ENCODE peak calls at places on chromosome 9, in ten cellular contexts. D is fibroblast of pulmonary artery; X is stimulated activated CD4-positive, alpha-beta T cell treated with anti-CD3 and anti-CD28 coated beads, TNF-alpha, amount 100 ng/mL, for 48 hours; S is activated CD4-positive, alpha-beta T cell treated with anti-CD3 and anti-CD28 coated beads, Interleukin-2, amount 50 U/mL, for 4 hours; P is EL; J is activated T-cell treated with anti-CD3 and anti-CD28 coated beads for 1 hour; W is NCI-H524; C is H9; V is T-helper 1 cell; I is HT-29. T is an unnamed sample.

GRCh38 chr9:85995097-85995496 is 54.2 kb downstream of the NAA35 start:
- DNase-seq in W (no peak), I (no peak), J (no peak), X (no peak), S (no peak), P (no peak), V (no peak), C (no peak), D (no peak), T (no peak)

GRCh38 chr9:131240047-131240921 is 36.0 kb downstream of the FAM78A start:
- DNase-seq in I (no peak), W (no peak), X (no peak), C (no peak), V (no peak), D (no peak), P (no peak), S (no peak), J (no peak), T (no peak)

GRCh38 chr9:93094294-93095204 is 1.5 kb upstream of the CARD19 start:
- DNase-seq in V (no peak), W (no peak), D (no peak), J (no peak), C (no peak), X (no peak), P (no peak), S (no peak), I (no peak), T (no peak)

GRCh38 chr9:116377179-116377790 is 223.7 kb downstream of the PAPPA start:
- DNase-seq in D (peak), S (no peak), I (no peak), V (no peak), P (peak), C (no peak), X (no peak), W (no peak), J (no peak), T (no peak)

GRCh38 chr9:33198163-33198562 is 31.0 kb upstream of the B4GALT1 start:
- DNase-seq in X (no peak), D (peak), V (no peak), I (no peak), C (no peak), P (no peak), S (no peak), J (no peak), W (no peak), T (no peak)

GRCh38 chr9:92455217-92455616 is 27.1 kb downstream of the ASPN start:
- DNase-seq in C (peak), I (peak), V (no peak), W (no peak), S (no peak), X (no peak), D (peak), P (no peak), J (no peak), T (no peak)

GRCh38 chr9:70020217-70020616 is 23.4 kb upstream of the MAMDC2 start:
- DNase-seq in W (no peak), X (no peak), I (no peak), J (no peak), C (peak), S (no peak), V (no peak), D (no peak), P (no peak), T (no peak)

GRCh38 chr9:126112135-126112720 is 214.4 kb upstream of the MVB12B start:
- DNase-seq in X (no peak), W (no peak), J (no peak), I (no peak), V (no peak), P (no peak), D (no peak), S (no peak), C (peak), T (no peak)

GRCh38 chr9:137461663-137462395 is 2.7 kb upstream of the NSMF start:
- DNase-seq in J (peak), P (no peak), V (peak), D (peak), I (no peak), S (peak), C (peak), X (peak), W (no peak), T (peak)

GRCh38 chr9:93951655-93952118 is 3.5 kb downstream of the BARX1 start:
- DNase-seq in I (no peak), J (no peak), D (no peak), V (no peak), W (no peak), X (no peak), P (no peak), C (peak), S (no peak), T (no peak)

GRCh38 chr9:135736265-135736978 is 34.4 kb downstream of the KCNT1 start:
- DNase-seq in P (no peak), W (no peak), S (no peak), I (no peak), V (no peak), D (no peak), C (no peak), X (no peak), J (no peak), T (no peak)

GRCh38 chr9:88307136-88307535 is 81.1 kb upstream of the SPIN1 start:
- DNase-seq in V (no peak), X (no peak), I (no peak), C (no peak), W (no peak), S (no peak), J (no peak), P (no peak), D (no peak), T (no peak)

GRCh38 chr9:136618578-136619547 is 43.9 kb upstream of the EGFL7 start:
- DNase-seq in S (no peak), C (no peak), V (no peak), I (no peak), W (no peak), J (no peak), X (no peak), P (no peak), D (no peak), T (no peak)

GRCh38 chr9:33162721-33163311 is 4.3 kb downstream of the B4GALT1 start:
- DNase-seq in I (peak), P (peak), V (no peak), J (no peak), D (peak), S (no peak), W (no peak), C (no peak), X (no peak), T (no peak)

GRCh38 chr9:136239135-136239962 is 6.3 kb downstream of the QSOX2 start:
- DNase-seq in J (no peak), S (no peak), X (no peak), I (no peak), D (no peak), V (no peak), C (no peak), P (no peak), W (peak), T (no peak)